ENCODE peak calls at places on chromosomes 4 and X, in ten cellular contexts. One of them, this sample, is unnamed.

GRCh38 chr4:151569650-151570049 is 160.7 kb downstream of the FHIP1A start:
- DNase-seq in erythroblast: no peak
- DNase-seq in effector memory CD4-positive, alpha-beta T cell: no peak
- DNase-seq in endothelial cell: no peak
- DNase-seq in left cardiac atrium: no peak
- DNase-seq in GM13976: no peak
- DNase-seq in activated T-cell treated with anti-CD3 and anti-CD28 coated beads, Interleukin-2, amount 50 U/mL, for 48 hours: no peak
- DNase-seq in CD4-positive, alpha-beta T cell: no peak
- DNase-seq in effector memory CD8-positive, alpha-beta T cell: no peak
- DNase-seq in A172: no peak
- DNase-seq in this sample: no peak

GRCh38 chrX:2452799-2453198 is 48.0 kb downstream of the DHRSX start:
- DNase-seq in erythroblast: no peak
- DNase-seq in effector memory CD4-positive, alpha-beta T cell: no peak
- DNase-seq in endothelial cell: no peak
- DNase-seq in left cardiac atrium: no peak
- DNase-seq in GM13976: no peak
- DNase-seq in activated T-cell treated with anti-CD3 and anti-CD28 coated beads, Interleukin-2, amount 50 U/mL, for 48 hours: no peak
- DNase-seq in CD4-positive, alpha-beta T cell: no peak
- DNase-seq in effector memory CD8-positive, alpha-beta T cell: no peak
- DNase-seq in A172: no peak
- DNase-seq in this sample: no peak

GRCh38 chr4:55546633-55547460 is at the start of gene CLOCK:
- DNase-seq in erythroblast: peak; percentile 83
- DNase-seq in effector memory CD4-positive, alpha-beta T cell: peak; percentile 77
- DNase-seq in endothelial cell: peak; percentile 89
- DNase-seq in left cardiac atrium: peak; percentile 92
- DNase-seq in GM13976: peak; percentile 88
- DNase-seq in activated T-cell treated with anti-CD3 and anti-CD28 coated beads, Interleukin-2, amount 50 U/mL, for 48 hours: peak; percentile 88
- DNase-seq in CD4-positive, alpha-beta T cell: peak; percentile 84
- DNase-seq in effector memory CD8-positive, alpha-beta T cell: peak; percentile 83
- DNase-seq in A172: peak; percentile 64
- DNase-seq in this sample: peak; percentile 91

GRCh38 chr4:61380865-61381264 is 180.7 kb downstream of the ADGRL3 start:
- DNase-seq in erythroblast: no peak
- DNase-seq in effector memory CD4-positive, alpha-beta T cell: no peak
- DNase-seq in endothelial cell: no peak
- DNase-seq in left cardiac atrium: no peak
- DNase-seq in GM13976: no peak
- DNase-seq in activated T-cell treated with anti-CD3 and anti-CD28 coated beads, Interleukin-2, amount 50 U/mL, for 48 hours: no peak
- DNase-seq in CD4-positive, alpha-beta T cell: no peak
- DNase-seq in effector memory CD8-positive, alpha-beta T cell: no peak
- DNase-seq in A172: no peak
- DNase-seq in this sample: no peak

GRCh38 chrX:69163936-69164741 is 1.1 kb downstream of the PJA1 start:
- DNase-seq in erythroblast: peak; percentile 5
- DNase-seq in effector memory CD4-positive, alpha-beta T cell: peak; percentile 33
- DNase-seq in endothelial cell: no peak
- DNase-seq in left cardiac atrium: peak; percentile 40
- DNase-seq in GM13976: peak; percentile 73
- DNase-seq in activated T-cell treated with anti-CD3 and anti-CD28 coated beads, Interleukin-2, amount 50 U/mL, for 48 hours: peak; percentile 39
- DNase-seq in CD4-positive, alpha-beta T cell: peak; percentile 50
- DNase-seq in effector memory CD8-positive, alpha-beta T cell: peak; percentile 36
- DNase-seq in A172: no peak
- DNase-seq in this sample: peak; percentile 56

GRCh38 chrX:30196322-30196721 is 19.0 kb upstream of the MAGEB2 start:
- DNase-seq in erythroblast: peak; percentile 0
- DNase-seq in effector memory CD4-positive, alpha-beta T cell: no peak
- DNase-seq in endothelial cell: no peak
- DNase-seq in left cardiac atrium: no peak
- DNase-seq in GM13976: no peak
- DNase-seq in activated T-cell treated with anti-CD3 and anti-CD28 coated beads, Interleukin-2, amount 50 U/mL, for 48 hours: no peak
- DNase-seq in CD4-positive, alpha-beta T cell: no peak
- DNase-seq in effector memory CD8-positive, alpha-beta T cell: no peak
- DNase-seq in A172: peak; percentile 43
- DNase-seq in this sample: peak; percentile 17

GRCh38 chr4:71680706-71681105 is 103.2 kb downstream of the GC start:
- DNase-seq in erythroblast: no peak
- DNase-seq in effector memory CD4-positive, alpha-beta T cell: no peak
- DNase-seq in endothelial cell: no peak
- DNase-seq in left cardiac atrium: no peak
- DNase-seq in GM13976: no peak
- DNase-seq in activated T-cell treated with anti-CD3 and anti-CD28 coated beads, Interleukin-2, amount 50 U/mL, for 48 hours: no peak
- DNase-seq in CD4-positive, alpha-beta T cell: no peak
- DNase-seq in effector memory CD8-positive, alpha-beta T cell: no peak
- DNase-seq in A172: no peak
- DNase-seq in this sample: no peak

GRCh38 chr4:140653718-140654515 is 85.2 kb upstream of the UCP1 start:
- DNase-seq in erythroblast: no peak
- DNase-seq in effector memory CD4-positive, alpha-beta T cell: no peak
- DNase-seq in endothelial cell: no peak
- DNase-seq in left cardiac atrium: no peak
- DNase-seq in GM13976: no peak
- DNase-seq in activated T-cell treated with anti-CD3 and anti-CD28 coated beads, Interleukin-2, amount 50 U/mL, for 48 hours: no peak
- DNase-seq in CD4-positive, alpha-beta T cell: no peak
- DNase-seq in effector memory CD8-positive, alpha-beta T cell: no peak
- DNase-seq in A172: no peak
- DNase-seq in this sample: no peak

GRCh38 chrX:8586953-8587352 is 122.3 kb downstream of the VCX3B start:
- DNase-seq in erythroblast: no peak
- DNase-seq in effector memory CD4-positive, alpha-beta T cell: no peak
- DNase-seq in endothelial cell: no peak
- DNase-seq in left cardiac atrium: no peak
- DNase-seq in GM13976: no peak
- DNase-seq in activated T-cell treated with anti-CD3 and anti-CD28 coated beads, Interleukin-2, amount 50 U/mL, for 48 hours: no peak
- DNase-seq in CD4-positive, alpha-beta T cell: no peak
- DNase-seq in effector memory CD8-positive, alpha-beta T cell: no peak
- DNase-seq in A172: no peak
- DNase-seq in this sample: no peak

GRCh38 chr4:125187221-125187620 is 127.5 kb upstream of the FAT4 start:
- DNase-seq in erythroblast: no peak
- DNase-seq in effector memory CD4-positive, alpha-beta T cell: no peak
- DNase-seq in endothelial cell: no peak
- DNase-seq in left cardiac atrium: no peak
- DNase-seq in GM13976: no peak
- DNase-seq in activated T-cell treated with anti-CD3 and anti-CD28 coated beads, Interleukin-2, amount 50 U/mL, for 48 hours: no peak
- DNase-seq in CD4-positive, alpha-beta T cell: no peak
- DNase-seq in effector memory CD8-positive, alpha-beta T cell: no peak
- DNase-seq in A172: peak; percentile 63
- DNase-seq in this sample: no peak

GRCh38 chr4:75741027-75741426 is 16.6 kb downstream of the USO1 start:
- DNase-seq in erythroblast: peak; percentile 41
- DNase-seq in effector memory CD4-positive, alpha-beta T cell: no peak
- DNase-seq in endothelial cell: no peak
- DNase-seq in left cardiac atrium: no peak
- DNase-seq in GM13976: no peak
- DNase-seq in activated T-cell treated with anti-CD3 and anti-CD28 coated beads, Interleukin-2, amount 50 U/mL, for 48 hours: no peak
- DNase-seq in CD4-positive, alpha-beta T cell: no peak
- DNase-seq in effector memory CD8-positive, alpha-beta T cell: no peak
- DNase-seq in A172: no peak
- DNase-seq in this sample: no peak

GRCh38 chr4:76823516-76823915 is 74.4 kb downstream of the SOWAHB start:
- DNase-seq in erythroblast: no peak
- DNase-seq in effector memory CD4-positive, alpha-beta T cell: no peak
- DNase-seq in endothelial cell: no peak
- DNase-seq in left cardiac atrium: no peak
- DNase-seq in GM13976: no peak
- DNase-seq in activated T-cell treated with anti-CD3 and anti-CD28 coated beads, Interleukin-2, amount 50 U/mL, for 48 hours: no peak
- DNase-seq in CD4-positive, alpha-beta T cell: no peak
- DNase-seq in effector memory CD8-positive, alpha-beta T cell: no peak
- DNase-seq in A172: no peak
- DNase-seq in this sample: no peak

GRCh38 chr4:113674251-113674650 is 87.3 kb downstream of the CAMK2D start:
- DNase-seq in erythroblast: no peak
- DNase-seq in effector memory CD4-positive, alpha-beta T cell: no peak
- DNase-seq in endothelial cell: no peak
- DNase-seq in left cardiac atrium: no peak
- DNase-seq in GM13976: no peak
- DNase-seq in activated T-cell treated with anti-CD3 and anti-CD28 coated beads, Interleukin-2, amount 50 U/mL, for 48 hours: no peak
- DNase-seq in CD4-positive, alpha-beta T cell: no peak
- DNase-seq in effector memory CD8-positive, alpha-beta T cell: no peak
- DNase-seq in A172: no peak
- DNase-seq in this sample: no peak

GRCh38 chrX:107775734-107776511 is at the start of gene TSC22D3:
- DNase-seq in erythroblast: peak; percentile 63
- DNase-seq in effector memory CD4-positive, alpha-beta T cell: peak; percentile 49
- DNase-seq in endothelial cell: peak; percentile 54
- DNase-seq in left cardiac atrium: peak; percentile 82
- DNase-seq in GM13976: peak; percentile 70
- DNase-seq in activated T-cell treated with anti-CD3 and anti-CD28 coated beads, Interleukin-2, amount 50 U/mL, for 48 hours: peak; percentile 67
- DNase-seq in CD4-positive, alpha-beta T cell: peak; percentile 64
- DNase-seq in effector memory CD8-positive, alpha-beta T cell: peak; percentile 47
- DNase-seq in A172: peak; percentile 35
- DNase-seq in this sample: peak; percentile 52

GRCh38 chrX:567891-568290 is 62.7 kb upstream of the SHOX start:
- DNase-seq in erythroblast: no peak
- DNase-seq in effector memory CD4-positive, alpha-beta T cell: no peak
- DNase-seq in endothelial cell: no peak
- DNase-seq in left cardiac atrium: no peak
- DNase-seq in GM13976: no peak
- DNase-seq in activated T-cell treated with anti-CD3 and anti-CD28 coated beads, Interleukin-2, amount 50 U/mL, for 48 hours: no peak
- DNase-seq in CD4-positive, alpha-beta T cell: no peak
- DNase-seq in effector memory CD8-positive, alpha-beta T cell: no peak
- DNase-seq in A172: no peak
- DNase-seq in this sample: no peak

This sample was measured in K562.